ENCODE peak calls at places on chromosomes 2 and 18, in eight cellular contexts. H is heart left ventricle, J is cardiac muscle cell, U is stomach, F is colonic mucosa, A is mucosa of descending colon, D is PC-3, W is tibial artery. N is an unnamed sample.

GRCh38 chr18:64994370-64994769 is 756.4 kb upstream of the CDH7 start:
- DNase-seq in H (no peak), J (no peak), U (no peak), F (no peak), A (no peak), D (no peak), W (no peak), N (no peak)

GRCh38 chr2:71498261-71498701 is 44.9 kb downstream of the DYSF start:
- DNase-seq in H (no peak), J (no peak), U (no peak), F (no peak), A (no peak), D (peak; percentile 97), W (peak; percentile 50), N (no peak)

GRCh38 chr2:174012347-174013309 is 47.5 kb upstream of the SP3 start:
- DNase-seq in H (peak; percentile 80), J (no peak), U (peak; percentile 63), F (peak; percentile 57), A (peak; percentile 68), D (no peak), W (peak; percentile 87), N (no peak)

GRCh38 chr2:3558205-3559014 is at the start of gene RNASEH1:
- DNase-seq in H (peak; percentile 98), J (peak; percentile 99), U (peak; percentile 99), F (peak; percentile 99), A (peak; percentile 99), D (peak; percentile 99), W (peak; percentile 98), N (peak; percentile 98)

GRCh38 chr2:182410120-182410519 is 16.7 kb downstream of the PDE1A start:
- DNase-seq in H (no peak), J (no peak), U (no peak), F (no peak), A (no peak), D (no peak), W (no peak), N (no peak)

GRCh38 chr2:174902491-174903242 is 102.5 kb downstream of the CHN1 start:
- DNase-seq in H (no peak), J (no peak), U (no peak), F (no peak), A (no peak), D (no peak), W (no peak), N (no peak)

GRCh38 chr18:60188943-60189342 is 183.6 kb downstream of the MC4R start:
- DNase-seq in H (no peak), J (no peak), U (no peak), F (no peak), A (no peak), D (no peak), W (no peak), N (no peak)

GRCh38 chr2:109208071-109208950 is 79.3 kb downstream of the SH3RF3 start:
- DNase-seq in H (no peak), J (no peak), U (no peak), F (no peak), A (no peak), D (peak; percentile 40), W (no peak), N (no peak)

DNA sequence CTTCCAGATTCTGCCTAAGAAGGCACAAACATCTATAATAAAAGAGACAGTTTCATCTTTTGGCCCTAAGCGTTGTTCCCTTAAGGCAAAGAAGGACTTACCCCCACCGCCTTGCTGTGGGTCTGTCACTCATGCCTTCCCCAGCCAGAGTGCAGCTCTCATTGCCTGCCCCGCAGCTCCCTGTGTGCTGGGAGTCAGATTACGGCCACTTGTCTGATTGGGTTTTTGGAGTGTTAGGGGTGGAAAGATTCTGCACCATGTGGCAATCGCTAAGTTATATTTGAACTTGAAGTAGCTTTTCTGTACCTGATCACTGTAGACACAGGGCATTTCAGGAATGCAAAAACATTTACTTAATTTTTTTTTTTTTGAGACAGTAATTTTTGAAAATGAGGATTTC is at the start of gene AQP4:
- DNase-seq in H (peak; percentile 13), J (peak; percentile 85), U (peak; percentile 68), F (no peak), A (no peak), D (no peak), W (no peak), N (no peak)
- H3K4me3 ChIP-seq in H (peak within 1 kb of the TSS; percentile 30), J (no peak within 1 kb of the TSS), U (peak within 1 kb of the TSS; percentile 17), F (no peak within 1 kb of the TSS), A (no peak within 1 kb of the TSS), D (no peak within 1 kb of the TSS), W (no peak within 1 kb of the TSS), N (no peak within 1 kb of the TSS)

GRCh38 chr18:58671941-58672565 is 788 bp downstream of the MALT1 start:
- DNase-seq in H (no peak), J (no peak), U (peak; percentile 52), F (peak; percentile 52), A (no peak), D (peak; percentile 45), W (no peak), N (no peak)

GRCh38 chr18:58670561-58671121 is 624 bp upstream of the MALT1 start:
- DNase-seq in H (peak; percentile 13), J (no peak), U (no peak), F (peak; percentile 40), A (peak; percentile 36), D (peak; percentile 20), W (no peak), N (no peak)

GRCh38 chr18:58669731-58670379 is 1.4 kb upstream of the MALT1 start:
- DNase-seq in H (no peak), J (no peak), U (no peak), F (peak; percentile 46), A (no peak), D (peak; percentile 95), W (no peak), N (no peak)

GRCh38 chr18:58668897-58669296 is 2.4 kb upstream of the MALT1 start:
- DNase-seq in H (no peak), J (no peak), U (no peak), F (no peak), A (no peak), D (peak; percentile 90), W (no peak), N (no peak)

DNA sequence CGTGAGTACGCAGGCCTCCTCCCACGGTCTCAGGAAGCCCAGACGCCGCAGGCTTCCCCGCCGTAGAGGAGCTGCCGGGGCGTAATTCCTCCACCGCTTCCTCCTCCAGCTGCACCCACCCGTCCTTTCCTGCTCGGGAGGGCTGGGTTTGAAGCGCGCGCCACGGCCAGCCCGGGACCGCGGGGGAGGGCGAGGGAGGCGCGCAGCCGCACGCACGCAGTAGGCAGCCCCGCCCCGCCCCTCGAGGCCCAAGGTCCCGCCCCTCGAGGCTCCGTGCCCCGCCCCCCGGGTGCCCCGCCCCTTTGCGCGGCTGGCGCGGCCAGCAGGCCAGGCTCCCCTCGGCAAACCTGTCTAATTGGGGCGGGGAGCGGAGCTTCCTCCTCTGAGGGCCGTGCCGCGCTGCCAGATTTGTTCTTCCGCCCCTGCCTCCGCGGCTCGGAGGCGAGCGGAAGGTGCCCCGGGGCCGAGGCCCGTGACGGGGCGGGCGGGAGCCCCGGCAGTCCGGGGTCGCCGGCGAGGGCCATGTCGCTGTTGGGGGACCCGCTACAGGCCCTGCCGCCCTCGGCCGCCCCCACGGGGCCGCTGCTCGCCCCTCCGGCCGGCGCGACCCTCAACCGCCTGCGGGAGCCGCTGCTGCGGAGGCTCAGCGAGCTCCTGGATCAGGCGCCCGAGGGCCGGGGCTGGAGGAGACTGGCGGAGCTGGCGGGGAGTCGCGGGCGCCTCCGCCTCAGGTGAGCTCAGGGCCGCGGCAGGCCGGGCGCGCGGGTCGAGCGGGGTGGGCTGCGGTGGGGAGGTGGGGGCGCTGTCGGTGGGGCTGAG is at the start of gene MALT1:
- DNase-seq in H (peak; percentile 94), J (peak; percentile 95), U (peak; percentile 96), F (peak; percentile 97), A (peak; percentile 99), D (peak; percentile 90), W (peak; percentile 94), N (peak; percentile 88)
- TF ChIP-seq CTCF in H (peak; percentile 19), J (no peak), U (no peak), F (no peak), A (no peak), D (peak; percentile 8), W (no peak), N (peak; percentile 28)

GRCh38 chr2:85216927-85217326 is 83.7 kb downstream of the TCF7L1 start:
- DNase-seq in H (no peak), J (no peak), U (no peak), F (no peak), A (no peak), D (no peak), W (no peak), N (no peak)

GRCh38 chr2:85221291-85221690 is 88.1 kb downstream of the TCF7L1 start:
- DNase-seq in H (no peak), J (no peak), U (no peak), F (no peak), A (no peak), D (no peak), W (no peak), N (no peak)

GRCh38 chr2:85226783-85227182 is 93.6 kb downstream of the TCF7L1 start:
- DNase-seq in H (no peak), J (no peak), U (no peak), F (no peak), A (no peak), D (no peak), W (no peak), N (no peak)

DNA sequence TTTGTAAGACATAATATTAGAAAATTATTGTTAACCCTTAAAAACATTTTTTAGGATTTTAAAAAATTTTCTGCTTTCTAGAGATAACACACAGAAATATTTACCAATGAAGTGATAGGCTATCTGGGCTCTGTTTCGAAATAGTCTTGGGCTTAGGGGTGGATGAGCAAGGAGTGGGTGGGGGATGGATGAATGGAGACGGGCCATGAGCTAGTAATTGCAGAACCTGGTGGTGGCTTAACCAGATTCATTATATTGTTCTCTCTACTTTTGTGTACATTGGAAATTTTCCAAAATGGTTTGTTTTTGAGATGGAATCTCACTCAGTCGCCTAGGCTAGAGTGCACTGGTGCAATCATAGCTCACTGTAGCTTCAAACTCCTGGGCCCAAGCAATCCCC is 89.6 kb downstream of the TCF7L1 start:
- DNase-seq in H (no peak), J (no peak), U (no peak), F (no peak), A (no peak), D (no peak), W (no peak), N (no peak)
- H3K4me1 ChIP-seq in H (no peaks in the 10 kb centered on the region), J (no peaks in the 10 kb centered on the region), U (no peaks in the 10 kb centered on the region), F (no peaks in the 10 kb centered on the region), A (no peaks in the 10 kb centered on the region), D (no peaks in the 10 kb centered on the region), W (no peaks in the 10 kb centered on the region), N (no peaks in the 10 kb centered on the region)

GRCh38 chr2:234291765-234292204 is 205.1 kb downstream of the ARL4C start:
- DNase-seq in H (peak; percentile 52), J (no peak), U (no peak), F (peak; percentile 46), A (peak; percentile 68), D (no peak), W (no peak), N (no peak)

GRCh38 chr2:234288974-234289455 is 207.9 kb downstream of the ARL4C start:
- DNase-seq in H (peak; percentile 57), J (peak; percentile 69), U (peak; percentile 74), F (peak; percentile 79), A (peak; percentile 72), D (peak; percentile 58), W (peak; percentile 80), N (no peak)

GRCh38 chr2:234289789-234290188 is 207.1 kb downstream of the ARL4C start:
- DNase-seq in H (no peak), J (no peak), U (no peak), F (no peak), A (peak; percentile 45), D (peak; percentile 81), W (no peak), N (peak; percentile 71)

GRCh38 chr2:234290671-234291070 is 206.2 kb downstream of the ARL4C start:
- DNase-seq in H (peak; percentile 17), J (no peak), U (peak; percentile 41), F (no peak), A (peak; percentile 54), D (no peak), W (no peak), N (no peak)

DNA sequence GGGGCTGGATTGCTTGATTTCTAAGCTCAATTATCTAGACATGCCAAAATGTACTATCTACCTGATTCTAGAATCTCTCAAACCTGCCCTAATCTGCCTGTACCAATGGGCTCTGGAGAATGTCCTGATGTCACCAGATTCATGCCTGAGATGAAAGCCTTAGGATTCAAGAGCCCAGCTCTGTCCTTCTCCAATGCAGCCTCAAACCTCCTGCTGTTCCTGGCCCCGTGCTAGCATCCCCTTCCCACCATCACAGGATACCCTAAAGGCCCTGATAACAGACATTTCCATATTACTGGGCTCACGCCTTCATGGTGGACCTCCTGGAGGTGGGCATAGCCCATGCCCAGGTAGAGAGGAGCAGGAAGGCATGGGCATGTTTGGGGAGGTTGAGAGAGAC is 206.7 kb downstream of the ARL4C start:
- DNase-seq in H (no peak), J (no peak), U (no peak), F (no peak), A (no peak), D (no peak), W (no peak), N (no peak)
- H3K4me3 ChIP-seq in H (no peak overlapping the region), J (no peak overlapping the region), U (no peak overlapping the region), F (no peak overlapping the region), A (no peak overlapping the region), D (no peak overlapping the region), W (no peak overlapping the region), N (no peak overlapping the region)

N was measured in RWPE2.